ENCODE peak calls at places on chromosomes 13 and 19, in five cellular contexts. D is GM12891, N is HepG2, E is K562, H is SK-N-SH. K is an unnamed sample.

GRCh38 chr13:105097501-105097900 is 1438.0 kb downstream of the EFNB2 start:
- DNase-seq in H (no peak), D (no peak), E (no peak), N (no peak), K (no peak)

GRCh38 chr13:34931572-34931971 is 10.5 kb upstream of the NBEA start:
- DNase-seq in H (no peak), E (no peak), D (no peak), N (peak; percentile 18), K (no peak)

GRCh38 chr19:50266896-50267295 is 62.3 kb downstream of the KCNC3 start:
- DNase-seq in E (peak; percentile 91), D (no peak), N (no peak), H (peak; percentile 50), K (no peak)

GRCh38 chr19:38831142-38831605 is 420 bp downstream of the ECH1 start:
- DNase-seq in D (no peak), H (peak; percentile 72), E (peak; percentile 53), N (peak; percentile 87), K (no peak)

GRCh38 chr19:49073514-49074378 is 1.2 kb upstream of the KCNA7 start:
- DNase-seq in E (peak; percentile 84), N (peak; percentile 32), D (no peak), H (peak; percentile 50), K (no peak)

GRCh38 chr13:23899555-23899954 is 2.3 kb upstream of the C1QTNF9B start:
- DNase-seq in E (peak; percentile 13), D (no peak), N (peak; percentile 36), H (peak; percentile 36), K (no peak)

GRCh38 chr13:41460930-41461329 is 3.6 kb downstream of the RGCC start:
- DNase-seq in N (no peak), D (no peak), E (no peak), H (no peak), K (no peak)

GRCh38 chr19:17605761-17606745 is 50.6 kb downstream of the COLGALT1 start:
- DNase-seq in D (peak; percentile 93), E (peak; percentile 97), H (peak; percentile 98), N (peak; percentile 80), K (peak; percentile 89)

GRCh38 chr13:39577833-39578232 is 25.2 kb downstream of the LHFPL6 start:
- DNase-seq in N (no peak), E (no peak), H (no peak), D (no peak), K (no peak)

GRCh38 chr19:38163419-38164290 is 60.4 kb downstream of the DPF1 start:
- DNase-seq in D (no peak), H (no peak), E (no peak), N (no peak), K (no peak)

GRCh38 chr19:53076984-53077383 is 26.2 kb downstream of the ZNF160 start:
- DNase-seq in D (no peak), E (peak; percentile 20), H (peak; percentile 72), N (peak; percentile 14), K (no peak)

GRCh38 chr19:6234527-6234926 is 45.2 kb downstream of the MLLT1 start:
- DNase-seq in D (peak; percentile 4), E (no peak), H (peak; percentile 31), N (no peak), K (no peak)

GRCh38 chr13:66365101-66365500 is 865.0 kb downstream of the PCDH9 start:
- DNase-seq in H (no peak), D (no peak), E (no peak), N (no peak), K (no peak)

GRCh38 chr19:16654621-16655020 is 5.3 kb downstream of the SMIM7 start:
- DNase-seq in N (no peak), H (no peak), D (no peak), E (no peak), K (no peak)

GRCh38 chr13:29059837-29060236 is 239.7 kb downstream of the MTUS2 start:
- DNase-seq in D (no peak), N (no peak), H (no peak), E (no peak), K (no peak)

GRCh38 chr19:11092181-11092538 is 2.9 kb downstream of the LDLR start:
- DNase-seq in N (peak; percentile 92), E (no peak), H (no peak), D (no peak), K (no peak)

GRCh38 chr13:36193151-36193855 is 21.1 kb downstream of the SOHLH2 start:
- DNase-seq in N (no peak), E (no peak), H (no peak), D (no peak), K (no peak)

GRCh38 chr19:7852851-7853759 is 21.1 kb downstream of the PRR36 start:
- DNase-seq in E (peak; percentile 91), N (peak; percentile 90), D (peak; percentile 99), H (peak; percentile 97), K (peak; percentile 99)

GRCh38 chr19:38941979-38942378 is 11.2 kb downstream of the MRPS12 start:
- DNase-seq in H (no peak), D (no peak), E (no peak), N (no peak), K (no peak)

GRCh38 chr13:47175172-47175806 is 278.4 kb upstream of the HTR2A start:
- DNase-seq in H (no peak), D (no peak), N (no peak), E (no peak), K (no peak)

GRCh38 chr13:20882206-20882605 is 20.3 kb downstream of the XPO4 start:
- DNase-seq in N (no peak), H (no peak), D (no peak), E (no peak), K (no peak)

GRCh38 chr19:30525383-30525782 is 153.2 kb downstream of the ZNF536 start:
- DNase-seq in H (no peak), E (no peak), D (no peak), N (no peak), K (no peak)

GRCh38 chr19:39765091-39766076 is 13.3 kb upstream of the LEUTX start:
- DNase-seq in E (peak; percentile 30), H (peak; percentile 29), D (no peak), N (peak; percentile 48), K (no peak)

GRCh38 chr13:28468520-28468915 is 26.4 kb downstream of the FLT1 start:
- DNase-seq in D (no peak), N (no peak), H (no peak), E (no peak), K (no peak)

GRCh38 chr13:71873418-71874276 is 6.6 kb upstream of the DACH1 start:
- DNase-seq in N (no peak), D (no peak), H (no peak), E (no peak), K (no peak)

GRCh38 chr13:71871844-71872243 is 4.8 kb upstream of the DACH1 start:
- DNase-seq in D (no peak), E (no peak), H (no peak), N (no peak), K (no peak)

GRCh38 chr13:71875823-71876222 is 8.8 kb upstream of the DACH1 start:
- DNase-seq in N (no peak), H (no peak), E (no peak), D (no peak), K (no peak)

GRCh38 chr13:71876648-71877279 is 9.8 kb upstream of the DACH1 start:
- DNase-seq in H (no peak), D (no peak), E (no peak), N (no peak), K (no peak)

DNA sequence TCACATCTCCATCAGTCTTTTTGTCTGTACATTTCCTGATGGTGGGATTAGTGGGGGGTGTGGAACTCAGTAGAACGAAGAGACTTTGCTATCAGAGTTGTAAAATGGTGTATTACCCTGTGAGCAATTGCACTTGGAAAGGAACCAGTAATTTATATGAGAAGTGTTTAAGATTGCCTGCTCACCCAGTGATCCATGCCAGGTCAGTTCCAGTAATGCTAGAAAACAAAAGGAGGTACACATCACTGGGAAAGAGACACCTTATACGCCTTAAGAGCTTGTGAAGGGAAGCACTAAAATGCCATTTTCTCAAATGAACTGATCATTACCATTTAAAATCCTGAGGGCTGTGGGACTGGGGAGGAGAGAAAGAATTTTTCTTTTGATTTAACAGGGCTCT is 7.5 kb upstream of the DACH1 start:
- DNase-seq in E (no peak), D (no peak), N (no peak), H (no peak), K (no peak)
- TF ChIP-seq TAF1 in E (no peak), D (no peak), N (no peak), H (no peak), K (no peak)

GRCh38 chr13:110417537-110417908 is 110.4 kb downstream of the COL4A2 start:
- DNase-seq in E (no peak), D (no peak), N (no peak), H (no peak), K (no peak)
- TF ChIP-seq TAF1 in E (no peak), D (no peak), N (no peak), H (no peak), K (no peak)

GRCh38 chr13:50513528-50513863 is 330.0 kb downstream of the DLEU7 start:
- DNase-seq in N (no peak), H (no peak), E (no peak), D (no peak), K (no peak)

GRCh38 chr13:50509771-50510441 is 333.6 kb downstream of the DLEU7 start:
- DNase-seq in H (no peak), D (no peak), N (no peak), E (no peak), K (no peak)

GRCh38 chr13:50514249-50514648 is 329.2 kb downstream of the DLEU7 start:
- DNase-seq in H (no peak), N (no peak), E (no peak), D (no peak), K (no peak)

GRCh38 chr13:50511877-50512332 is 331.6 kb downstream of the DLEU7 start:
- DNase-seq in E (peak; percentile 32), D (no peak), N (peak; percentile 43), H (no peak), K (no peak)

DNA sequence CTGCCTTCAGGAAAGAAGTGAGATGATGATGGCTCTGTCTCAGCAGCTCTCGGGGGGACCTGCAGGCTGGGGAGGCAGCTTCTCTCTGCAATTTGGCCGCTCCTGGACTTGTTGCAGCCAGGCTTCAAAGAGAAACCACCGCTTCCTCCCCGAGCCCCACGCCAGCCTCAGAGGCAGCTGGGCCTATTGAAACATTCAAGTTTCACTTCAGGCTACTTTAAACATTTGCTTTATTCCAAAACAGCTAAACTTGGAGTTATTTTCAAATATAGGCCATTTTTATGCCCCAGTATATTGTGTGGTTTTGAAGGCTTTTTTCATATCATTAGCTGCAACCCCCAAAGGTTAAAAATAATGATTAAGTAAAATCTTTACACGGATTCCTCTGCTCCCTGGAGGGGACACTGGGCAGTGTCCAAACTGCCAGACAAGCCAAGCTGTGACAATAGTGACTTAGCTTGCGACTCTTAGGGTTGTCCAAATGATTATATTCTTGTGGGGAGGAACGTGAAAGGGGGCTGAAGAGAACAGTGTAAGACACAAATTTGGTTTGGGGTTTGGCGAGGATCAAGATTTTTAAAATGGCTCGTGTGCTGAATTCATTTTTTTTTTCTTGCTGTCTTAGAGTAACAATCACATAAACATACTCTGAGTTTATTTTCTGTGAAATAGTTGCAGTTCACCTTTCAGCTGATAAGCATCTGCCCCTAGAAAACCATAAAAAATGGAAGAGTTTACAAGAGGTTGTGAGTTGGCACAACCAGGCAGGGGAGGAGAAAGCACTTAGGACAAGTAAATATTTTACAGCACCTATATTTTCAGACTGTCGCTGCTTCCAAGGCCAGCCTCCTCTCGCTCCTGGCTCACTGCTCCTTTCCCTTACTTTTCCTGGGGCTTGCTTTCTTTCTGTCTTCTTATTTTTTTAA is 330.6 kb downstream of the DLEU7 start:
- DNase-seq in D (peak; percentile 32), H (no peak), N (peak; percentile 47), E (peak; percentile 25), K (peak; percentile 33)
- TF ChIP-seq TAF1 in D (no peak), H (no peak), N (no peak), E (no peak), K (no peak)

GRCh38 chr13:109412232-109412935 is 374.0 kb downstream of the IRS2 start:
- DNase-seq in D (no peak), H (peak; percentile 76), E (no peak), N (no peak), K (no peak)
- TF ChIP-seq TAF1 in D (no peak), H (peak; percentile 76), E (no peak), N (no peak), K (no peak)

K was measured in GM12892.